ENCODE peak calls at places on chromosome 4, in five cellular contexts. E, L, F, H and C are unnamed samples.
A peak's percentile ranks its signal among the peaks of the same experiment; 100 is the strongest.

GRCh38 chr4:1206299-1207156 is 34.1 kb upstream of the SPON2 start:
- DNase-seq in F (no peak), H (peak; percentile 20), L (no peak), E (no peak), C (no peak)

GRCh38 chr4:168908093-168908492 is 102.0 kb downstream of the CBR4 start:
- DNase-seq in L (no peak), H (no peak), F (no peak), E (no peak), C (peak; percentile 32)

GRCh38 chr4:123591875-123592274 is 195.3 kb downstream of the SPRY1 start:
- DNase-seq in L (no peak), H (no peak), F (no peak), E (no peak), C (no peak)

GRCh38 chr4:19698961-19699360 is 552.7 kb upstream of the SLIT2 start:
- DNase-seq in H (no peak), E (no peak), F (no peak), L (no peak), C (no peak)

GRCh38 chr4:8694651-8695151 is 102.1 kb downstream of the CPZ start:
- DNase-seq in F (no peak), H (no peak), E (peak; percentile 41), L (no peak), C (no peak)

GRCh38 chr4:158236304-158237030 is 26.2 kb downstream of the TMEM144 start:
- DNase-seq in E (no peak), F (peak; percentile 20), H (no peak), L (no peak), C (no peak)

GRCh38 chr4:59612235-59612634 is 1587.9 kb upstream of the ADGRL3 start:
- DNase-seq in L (no peak), F (no peak), E (no peak), H (no peak), C (no peak)

GRCh38 chr4:11632015-11632414 is 203.3 kb upstream of the HS3ST1 start:
- DNase-seq in F (no peak), E (no peak), H (no peak), L (no peak), C (no peak)

GRCh38 chr4:52915730-52916129 is 53.6 kb downstream of the RASL11B start:
- DNase-seq in L (no peak), F (no peak), E (no peak), H (no peak), C (no peak)

GRCh38 chr4:152503606-152504290 is 32.1 kb downstream of the FBXW7 start:
- DNase-seq in E (no peak), L (no peak), F (no peak), H (no peak), C (no peak)

GRCh38 chr4:169492436-169493163 is 119.8 kb downstream of the NEK1 start:
- DNase-seq in F (no peak), E (no peak), H (no peak), L (peak; percentile 23), C (peak; percentile 62)

GRCh38 chr4:184282895-184283654 is 65.4 kb upstream of the ENPP6 start:
- DNase-seq in L (no peak), H (no peak), E (no peak), F (no peak), C (no peak)

GRCh38 chr4:101753702-101754101 is 36.8 kb upstream of the BANK1 start:
- DNase-seq in H (no peak), L (no peak), E (no peak), F (no peak), C (no peak)

GRCh38 chr4:824461-825062 is 1.4 kb downstream of the CPLX1 start:
- DNase-seq in H (no peak), L (no peak), E (peak; percentile 51), F (no peak), C (no peak)

GRCh38 chr4:79248610-79249009 is 77.3 kb downstream of the NAA11 start:
- DNase-seq in H (no peak), L (no peak), F (no peak), E (no peak), C (no peak)

GRCh38 chr4:169756971-169757574 is 671 bp downstream of the HPF1 start:
- DNase-seq in F (no peak), E (no peak), L (no peak), H (peak; percentile 30), C (no peak)

GRCh38 chr4:54155936-54156335 is 56.0 kb downstream of the GSX2 start:
- DNase-seq in E (no peak), H (no peak), F (no peak), L (no peak), C (no peak)

GRCh38 chr4:140257461-140258305 is 103.7 kb upstream of the MAML3 start:
- DNase-seq in E (no peak), L (no peak), F (no peak), H (no peak), C (no peak)

GRCh38 chr4:114087596-114088230 is 108.3 kb upstream of the ARSJ start:
- DNase-seq in E (no peak), H (no peak), F (no peak), L (no peak), C (peak; percentile 24)

GRCh38 chr4:12411072-12411471 is 982.4 kb upstream of the HS3ST1 start:
- DNase-seq in F (no peak), E (no peak), H (no peak), L (no peak), C (no peak)

GRCh38 chr4:128525387-128525786 is 237.8 kb upstream of the PGRMC2 start:
- DNase-seq in H (no peak), L (no peak), F (no peak), E (no peak), C (peak; percentile 72)

GRCh38 chr4:13920111-13920875 is 292.8 kb upstream of the BOD1L1 start:
- DNase-seq in E (no peak), H (no peak), F (no peak), L (no peak), C (no peak)

GRCh38 chr4:89303177-89303576 is 4.4 kb downstream of the GPRIN3 start:
- DNase-seq in H (peak; percentile 51), E (no peak), L (no peak), F (peak; percentile 58), C (no peak)

GRCh38 chr4:186131935-186132334 is 27.4 kb downstream of the FAM149A start:
- DNase-seq in F (no peak), H (no peak), L (no peak), E (no peak), C (no peak)

GRCh38 chr4:111330786-111331185 is 707.9 kb upstream of the PITX2 start:
- DNase-seq in L (no peak), H (no peak), F (no peak), E (no peak), C (no peak)

GRCh38 chr4:154982187-154983047 is 201.3 kb downstream of the RBM46 start:
- DNase-seq in L (peak; percentile 22), H (peak; percentile 34), E (peak; percentile 75), F (peak; percentile 16), C (peak; percentile 66)

GRCh38 chr4:152780267-152780811 is 585 bp downstream of the ARFIP1 start:
- DNase-seq in F (peak; percentile 11), H (no peak), E (no peak), L (no peak), C (peak; percentile 31)

GRCh38 chr4:13267091-13267490 is 217.0 kb downstream of the RAB28 start:
- DNase-seq in F (no peak), E (no peak), L (no peak), H (no peak), C (no peak)

GRCh38 chr4:83454626-83455025 is 997 bp downstream of the HELQ start:
- DNase-seq in E (no peak), F (no peak), H (no peak), L (no peak), C (peak; percentile 1)

GRCh38 chr4:151167561-151167960 is 68.1 kb downstream of the RPS3A start:
- DNase-seq in L (no peak), H (no peak), E (no peak), F (no peak), C (no peak)

GRCh38 chr4:154618708-154619315 is 6.4 kb upstream of the FGG start:
- DNase-seq in L (peak; percentile 58), F (no peak), H (peak; percentile 53), E (peak; percentile 54), C (peak; percentile 56)

GRCh38 chr4:46370531-46370930 is 19.4 kb downstream of the GABRA2 start:
- DNase-seq in F (no peak), E (no peak), L (no peak), H (no peak), C (no peak)

GRCh38 chr4:153989505-153989904 is 200.6 kb upstream of the SFRP2 start:
- DNase-seq in E (no peak), F (no peak), H (no peak), L (no peak), C (no peak)

GRCh38 chr4:32337403-32337802 is 1617.2 kb downstream of the PCDH7 start:
- DNase-seq in E (no peak), L (no peak), F (no peak), H (no peak), C (no peak)